ENCODE peak calls at places on chromosomes 6 and 20, in six cellular contexts. One of them, this sample, is unnamed.
A peak's percentile ranks its signal among the peaks of the same experiment; 100 is the strongest.

GRCh38 chr6:68746376-68746775 is 111.3 kb downstream of the ADGRB3 start:
- DNase-seq in IMR-90: no peak
- DNase-seq in trophoblast cell: no peak
- DNase-seq in mesendoderm: no peak
- DNase-seq in H9: no peak
- DNase-seq in neuronal stem cell: no peak
- DNase-seq in this sample: no peak

GRCh38 chr6:6916598-6916997 is 191.2 kb upstream of the RREB1 start:
- DNase-seq in IMR-90: no peak
- DNase-seq in trophoblast cell: peak; percentile 62
- DNase-seq in mesendoderm: no peak
- DNase-seq in H9: no peak
- DNase-seq in neuronal stem cell: no peak
- DNase-seq in this sample: peak; percentile 41

GRCh38 chr20:13744403-13744802 is 40.3 kb downstream of the ESF1 start:
- DNase-seq in IMR-90: no peak
- DNase-seq in trophoblast cell: no peak
- DNase-seq in mesendoderm: no peak
- DNase-seq in H9: no peak
- DNase-seq in neuronal stem cell: no peak
- DNase-seq in this sample: no peak

GRCh38 chr6:27531772-27532459 is 59.0 kb upstream of the ZNF184 start:
- DNase-seq in IMR-90: no peak
- DNase-seq in trophoblast cell: no peak
- DNase-seq in mesendoderm: no peak
- DNase-seq in H9: no peak
- DNase-seq in neuronal stem cell: no peak
- DNase-seq in this sample: no peak

GRCh38 chr20:34369265-34369664 is 6.2 kb downstream of the ITCH start:
- DNase-seq in IMR-90: no peak
- DNase-seq in trophoblast cell: peak; percentile 23
- DNase-seq in mesendoderm: peak; percentile 50
- DNase-seq in H9: no peak
- DNase-seq in neuronal stem cell: no peak
- DNase-seq in this sample: no peak

GRCh38 chr20:34364013-34364382 is 925 bp downstream of the ITCH start:
- DNase-seq in IMR-90: peak; percentile 34
- DNase-seq in trophoblast cell: peak; percentile 70
- DNase-seq in mesendoderm: peak; percentile 67
- DNase-seq in H9: no peak
- DNase-seq in neuronal stem cell: no peak
- DNase-seq in this sample: peak; percentile 78

GRCh38 chr6:34126419-34126818 is 19.5 kb downstream of the GRM4 start:
- DNase-seq in IMR-90: no peak
- DNase-seq in trophoblast cell: no peak
- DNase-seq in mesendoderm: no peak
- DNase-seq in H9: no peak
- DNase-seq in neuronal stem cell: no peak
- DNase-seq in this sample: no peak

GRCh38 chr6:63537126-63537958 is 34.9 kb upstream of the LOC128125822 start:
- DNase-seq in IMR-90: no peak
- DNase-seq in trophoblast cell: no peak
- DNase-seq in mesendoderm: peak; percentile 41
- DNase-seq in H9: no peak
- DNase-seq in neuronal stem cell: no peak
- DNase-seq in this sample: no peak

GRCh38 chr6:30820196-30820595 is 64.1 kb upstream of the DDR1 start:
- DNase-seq in IMR-90: peak; percentile 80
- DNase-seq in trophoblast cell: no peak
- DNase-seq in mesendoderm: peak; percentile 60
- DNase-seq in H9: no peak
- DNase-seq in neuronal stem cell: no peak
- DNase-seq in this sample: peak; percentile 75

GRCh38 chr20:51763965-51764602 is 4.1 kb downstream of the ATP9A start:
- DNase-seq in IMR-90: peak; percentile 27
- DNase-seq in trophoblast cell: peak; percentile 69
- DNase-seq in mesendoderm: peak; percentile 19
- DNase-seq in H9: no peak
- DNase-seq in neuronal stem cell: no peak
- DNase-seq in this sample: peak; percentile 72

GRCh38 chr20:51769941-51770615 is 1.9 kb upstream of the ATP9A start:
- DNase-seq in IMR-90: no peak
- DNase-seq in trophoblast cell: no peak
- DNase-seq in mesendoderm: no peak
- DNase-seq in H9: no peak
- DNase-seq in neuronal stem cell: no peak
- DNase-seq in this sample: no peak

GRCh38 chr20:51767018-51767866 is 948 bp downstream of the ATP9A start:
- DNase-seq in IMR-90: no peak
- DNase-seq in trophoblast cell: peak; percentile 89
- DNase-seq in mesendoderm: peak; percentile 86
- DNase-seq in H9: peak; percentile 95
- DNase-seq in neuronal stem cell: peak; percentile 39
- DNase-seq in this sample: peak; percentile 74

GRCh38 chr20:51768759-51769517 is 748 bp upstream of the ATP9A start:
- DNase-seq in IMR-90: no peak
- DNase-seq in trophoblast cell: no peak
- DNase-seq in mesendoderm: no peak
- DNase-seq in H9: no peak
- DNase-seq in neuronal stem cell: no peak
- DNase-seq in this sample: no peak

GRCh38 chr20:51767867-51768758 is at the start of gene ATP9A:
- DNase-seq in IMR-90: peak; percentile 31
- DNase-seq in trophoblast cell: peak; percentile 48
- DNase-seq in mesendoderm: peak; percentile 30
- DNase-seq in H9: no peak
- DNase-seq in neuronal stem cell: no peak
- DNase-seq in this sample: peak; percentile 32
- H3K23ac ChIP-seq in IMR-90: peak within 1 kb of the TSS; percentile 98
- H3K23ac ChIP-seq in trophoblast cell: peak within 1 kb of the TSS; percentile 19
- H3K23ac ChIP-seq in mesendoderm: no peak within 1 kb of the TSS
- H3K23ac ChIP-seq in H9: no peak within 1 kb of the TSS
- H3K23ac ChIP-seq in neuronal stem cell: peak within 1 kb of the TSS; percentile 6
- H3K23ac ChIP-seq in this sample: peak within 1 kb of the TSS; percentile 66

GRCh38 chr20:59940956-59941294 is 736 bp downstream of the FAM217B start:
- DNase-seq in IMR-90: no peak
- DNase-seq in trophoblast cell: no peak
- DNase-seq in mesendoderm: no peak
- DNase-seq in H9: no peak
- DNase-seq in neuronal stem cell: no peak
- DNase-seq in this sample: no peak
- H2BK120ac ChIP-seq in IMR-90: peak overlapping the region; percentile 38
- H2BK120ac ChIP-seq in trophoblast cell: peak overlapping the region; percentile 38
- H2BK120ac ChIP-seq in mesendoderm: no peak overlapping the region
- H2BK120ac ChIP-seq in H9: no peak overlapping the region
- H2BK120ac ChIP-seq in neuronal stem cell: no peak overlapping the region
- H2BK120ac ChIP-seq in this sample: no peak overlapping the region

GRCh38 chr6:125699591-125699990 is 49.8 kb upstream of the HEY2 start:
- DNase-seq in IMR-90: no peak
- DNase-seq in trophoblast cell: no peak
- DNase-seq in mesendoderm: no peak
- DNase-seq in H9: no peak
- DNase-seq in neuronal stem cell: no peak
- DNase-seq in this sample: no peak
- H3K23ac ChIP-seq in IMR-90: no peak overlapping the region
- H3K23ac ChIP-seq in trophoblast cell: no peak overlapping the region
- H3K23ac ChIP-seq in mesendoderm: no peak overlapping the region
- H3K23ac ChIP-seq in H9: no peak overlapping the region
- H3K23ac ChIP-seq in neuronal stem cell: no peak overlapping the region
- H3K23ac ChIP-seq in this sample: no peak overlapping the region

GRCh38 chr6:52139985-52140680 is 46.0 kb upstream of the IL17A start:
- DNase-seq in IMR-90: no peak
- DNase-seq in trophoblast cell: no peak
- DNase-seq in mesendoderm: no peak
- DNase-seq in H9: no peak
- DNase-seq in neuronal stem cell: no peak
- DNase-seq in this sample: no peak

GRCh38 chr6:52143551-52143950 is 42.6 kb upstream of the IL17A start:
- DNase-seq in IMR-90: no peak
- DNase-seq in trophoblast cell: no peak
- DNase-seq in mesendoderm: no peak
- DNase-seq in H9: no peak
- DNase-seq in neuronal stem cell: no peak
- DNase-seq in this sample: no peak

GRCh38 chr6:52138284-52138683 is 47.9 kb upstream of the IL17A start:
- DNase-seq in IMR-90: no peak
- DNase-seq in trophoblast cell: no peak
- DNase-seq in mesendoderm: no peak
- DNase-seq in H9: no peak
- DNase-seq in neuronal stem cell: no peak
- DNase-seq in this sample: no peak

GRCh38 chr6:52144196-52145076 is 41.7 kb upstream of the IL17A start:
- DNase-seq in IMR-90: no peak
- DNase-seq in trophoblast cell: no peak
- DNase-seq in mesendoderm: no peak
- DNase-seq in H9: no peak
- DNase-seq in neuronal stem cell: no peak
- DNase-seq in this sample: no peak

DNA sequence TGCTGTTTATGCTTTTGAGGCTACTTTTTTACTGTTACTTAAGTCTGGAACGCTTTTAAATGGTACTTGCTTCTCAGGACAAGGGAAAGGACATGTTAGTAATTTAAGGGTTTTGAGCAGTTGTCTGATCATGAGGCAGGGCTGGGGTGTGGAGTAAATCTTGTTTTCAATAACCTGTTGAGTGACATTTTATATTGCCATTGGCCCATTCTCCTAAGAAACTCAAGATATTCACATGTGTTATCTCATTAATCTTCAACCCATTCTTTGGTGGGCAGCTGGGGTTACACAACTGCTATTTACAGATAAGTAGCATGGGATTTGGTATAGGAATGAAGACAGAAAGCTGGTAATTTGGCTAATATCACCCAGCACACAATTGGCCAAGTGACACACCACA is 44.6 kb upstream of the IL17A start:
- DNase-seq in IMR-90: no peak
- DNase-seq in trophoblast cell: no peak
- DNase-seq in mesendoderm: no peak
- DNase-seq in H9: no peak
- DNase-seq in neuronal stem cell: no peak
- DNase-seq in this sample: no peak
- H2BK120ac ChIP-seq in IMR-90: no peak overlapping the region
- H2BK120ac ChIP-seq in trophoblast cell: no peak overlapping the region
- H2BK120ac ChIP-seq in mesendoderm: no peak overlapping the region
- H2BK120ac ChIP-seq in H9: no peak overlapping the region
- H2BK120ac ChIP-seq in neuronal stem cell: no peak overlapping the region
- H2BK120ac ChIP-seq in this sample: no peak overlapping the region

GRCh38 chr20:31605031-31605901 is at the start of gene ID1:
- DNase-seq in IMR-90: peak; percentile 93
- DNase-seq in trophoblast cell: peak; percentile 97
- DNase-seq in mesendoderm: peak; percentile 99
- DNase-seq in H9: peak; percentile 94
- DNase-seq in neuronal stem cell: peak; percentile 90
- DNase-seq in this sample: peak; percentile 100
- H3K23ac ChIP-seq in IMR-90: peak within 1 kb of the TSS; percentile 86
- H3K23ac ChIP-seq in trophoblast cell: no peak within 1 kb of the TSS
- H3K23ac ChIP-seq in mesendoderm: peak within 1 kb of the TSS; percentile 48
- H3K23ac ChIP-seq in H9: no peak within 1 kb of the TSS
- H3K23ac ChIP-seq in neuronal stem cell: peak within 1 kb of the TSS; percentile 98
- H3K23ac ChIP-seq in this sample: peak within 1 kb of the TSS; percentile 85

This sample was measured in mesenchymal stem cell.